ENCODE peak calls at places on chromosomes 7 and 10, in ten cellular contexts. N is sigmoid colon, Y is A549, O is stomach, X is transverse colon, W is esophagus muscularis mucosa, A is ovary, Q is upper lobe of left lung, V is H1, Z is SK-N-SH. H is an unnamed sample.
A peak's percentile ranks its signal among the peaks of the same experiment; 100 is the strongest.

GRCh38 chr10:131314148-131314547 is 2.6 kb upstream of the TCERG1L start:
- DNase-seq in Q (no peak), Z (no peak), V (no peak), X (no peak), O (no peak), A (no peak), W (no peak), Y (no peak), N (no peak), H (no peak)

GRCh38 chr10:109237050-109237449 is 686.3 kb downstream of the XPNPEP1 start:
- DNase-seq in W (no peak), V (no peak), Z (no peak), Q (no peak), Y (no peak), X (no peak), N (no peak), O (no peak), A (no peak), H (no peak)

GRCh38 chr10:97762816-97763215 is 9.0 kb downstream of the SFRP5 start:
- DNase-seq in Q (no peak), A (no peak), W (no peak), O (no peak), V (no peak), Y (no peak), X (no peak), Z (no peak), N (peak; percentile 83), H (no peak)

GRCh38 chr10:21517134-21517982 is 8.1 kb downstream of the SKIDA1 start:
- DNase-seq in Q (peak; percentile 94), Z (peak; percentile 78), O (peak; percentile 38), V (no peak), N (peak; percentile 83), A (peak; percentile 75), X (no peak), W (no peak), Y (peak; percentile 79), H (no peak)

GRCh38 chr7:64099656-64100531 is 54.7 kb downstream of the ZNF727 start:
- DNase-seq in Q (peak; percentile 74), Y (no peak), X (no peak), V (no peak), O (no peak), A (no peak), N (peak; percentile 56), Z (no peak), W (no peak), H (peak; percentile 28)

GRCh38 chr7:84108787-84109186 is 85.8 kb downstream of the SEMA3A start:
- DNase-seq in Y (no peak), Q (no peak), N (no peak), Z (no peak), O (no peak), A (no peak), W (no peak), X (no peak), V (no peak), H (no peak)

GRCh38 chr7:2529161-2530075 is 9.8 kb downstream of the LFNG start:
- DNase-seq in Q (peak; percentile 88), Y (peak; percentile 60), A (no peak), Z (no peak), X (peak; percentile 68), O (peak; percentile 63), V (no peak), W (no peak), N (peak; percentile 88), H (no peak)

GRCh38 chr7:130112078-130112477 is 41.7 kb downstream of the KLHDC10 start:
- DNase-seq in W (no peak), A (no peak), X (no peak), N (no peak), Y (no peak), Q (no peak), V (no peak), Z (no peak), O (no peak), H (no peak)

GRCh38 chr7:125644113-125644512 is 714.5 kb upstream of the POT1 start:
- DNase-seq in Z (peak; percentile 10), V (no peak), N (no peak), W (no peak), A (no peak), O (no peak), X (no peak), Q (no peak), Y (no peak), H (no peak)

GRCh38 chr7:32536585-32536984 is 41.3 kb downstream of the AVL9 start:
- DNase-seq in A (no peak), Z (no peak), O (no peak), Y (peak; percentile 43), Q (no peak), V (no peak), X (no peak), W (no peak), N (no peak), H (no peak)

DNA sequence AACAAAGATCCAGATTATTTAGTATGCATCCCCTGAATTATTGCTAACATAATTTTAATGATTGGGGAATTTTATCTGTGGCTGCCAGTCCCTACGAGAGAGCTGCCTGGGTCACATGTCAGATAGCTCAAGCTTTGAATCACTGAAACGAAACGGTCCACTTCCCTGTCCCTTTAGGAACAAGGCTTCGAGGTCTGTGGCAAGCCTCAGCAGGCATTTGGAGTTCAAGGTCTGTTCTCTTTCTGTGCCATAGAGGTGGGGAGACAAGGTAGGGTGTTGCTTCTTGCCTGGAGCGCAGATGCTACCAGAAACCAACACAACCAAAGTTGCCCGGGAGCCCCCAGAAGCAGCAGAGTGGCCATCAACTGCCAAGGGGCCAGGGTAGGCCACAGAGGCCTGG is 13.9 kb upstream of the SH2D4B start:
- DNase-seq in Z (no peak), W (no peak), Q (no peak), Y (no peak), A (no peak), V (no peak), X (no peak), O (no peak), N (no peak), H (no peak)
- TF ChIP-seq EP300 in Z (no peak), W (no peak), Q (no peak), Y (no peak), A (no peak), V (no peak), X (no peak), O (no peak), N (no peak), H (no peak)

GRCh38 chr7:65722361-65722792 is 150.5 kb upstream of the VKORC1L1 start:
- DNase-seq in Y (peak; percentile 39), N (peak; percentile 70), A (peak; percentile 64), W (no peak), O (peak; percentile 77), Q (no peak), X (peak; percentile 75), V (no peak), Z (peak; percentile 62), H (no peak)
- TF ChIP-seq EP300 in Y (no peak), N (no peak), A (no peak), W (no peak), O (no peak), Q (no peak), X (no peak), V (no peak), Z (no peak), H (no peak)

GRCh38 chr10:14125564-14125963 is 205.2 kb downstream of the FRMD4A start:
- DNase-seq in X (no peak), Q (no peak), Z (no peak), O (peak; percentile 30), N (no peak), V (no peak), A (no peak), Y (no peak), W (no peak), H (no peak)

GRCh38 chr10:14128519-14128918 is 202.2 kb downstream of the FRMD4A start:
- DNase-seq in A (no peak), Z (no peak), Q (no peak), V (no peak), X (no peak), W (no peak), N (no peak), Y (no peak), O (no peak), H (no peak)

GRCh38 chr10:14129770-14130169 is 201.0 kb downstream of the FRMD4A start:
- DNase-seq in N (no peak), V (no peak), Q (no peak), O (no peak), Z (no peak), W (no peak), A (no peak), Y (no peak), X (no peak), H (no peak)

GRCh38 chr10:14124951-14125350 is 205.8 kb downstream of the FRMD4A start:
- DNase-seq in A (no peak), V (no peak), W (no peak), Z (no peak), X (no peak), Y (no peak), O (no peak), Q (no peak), N (no peak), H (no peak)

GRCh38 chr10:14126697-14127440 is 203.9 kb downstream of the FRMD4A start:
- DNase-seq in Q (no peak), Y (no peak), A (no peak), N (no peak), X (no peak), V (no peak), Z (no peak), O (no peak), W (no peak), H (no peak)
- TF ChIP-seq EP300 in Q (no peak), Y (no peak), A (no peak), N (no peak), X (no peak), V (no peak), Z (no peak), O (no peak), W (no peak), H (no peak)

GRCh38 chr10:33276282-33276923 is 58.1 kb downstream of the NRP1 start:
- DNase-seq in Q (no peak), Y (peak; percentile 55), O (no peak), Z (no peak), V (no peak), X (no peak), W (no peak), A (no peak), N (no peak), H (no peak)

GRCh38 chr10:33279791-33280190 is 54.7 kb downstream of the NRP1 start:
- DNase-seq in O (no peak), Y (no peak), N (no peak), A (no peak), X (no peak), V (no peak), W (no peak), Q (no peak), Z (no peak), H (no peak)

GRCh38 chr10:33279276-33279675 is 55.2 kb downstream of the NRP1 start:
- DNase-seq in Q (no peak), V (no peak), N (no peak), A (no peak), W (no peak), X (no peak), O (no peak), Z (no peak), Y (no peak), H (no peak)

GRCh38 chr10:33274096-33274785 is 60.2 kb downstream of the NRP1 start:
- DNase-seq in Q (no peak), W (no peak), Z (no peak), N (no peak), O (no peak), A (no peak), V (no peak), Y (peak; percentile 53), X (no peak), H (no peak)

DNA sequence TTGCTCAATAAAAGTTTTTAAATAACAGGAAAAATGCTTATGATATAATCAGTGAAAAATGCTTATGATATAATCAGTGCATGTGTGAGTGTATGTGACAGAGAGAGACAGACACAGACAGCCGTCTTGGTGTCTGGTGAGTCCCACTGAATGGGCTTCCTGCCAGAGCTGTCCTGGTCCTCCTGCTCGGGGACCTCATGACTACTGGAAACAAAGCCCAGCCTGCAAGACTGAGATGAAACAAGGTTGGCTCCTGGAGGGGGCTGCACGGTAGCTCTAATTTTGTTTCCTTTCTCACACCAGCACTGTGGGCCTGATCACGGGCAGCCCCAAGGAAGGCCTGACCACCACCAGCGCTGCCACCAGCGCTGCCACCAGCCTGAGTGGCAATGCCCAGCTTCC is 57.3 kb downstream of the NRP1 start:
- DNase-seq in A (no peak), Z (peak; percentile 72), N (peak; percentile 80), Y (peak; percentile 66), Q (peak; percentile 39), X (no peak), O (peak; percentile 29), W (no peak), V (no peak), H (no peak)
- TF ChIP-seq EP300 in A (no peak), Z (peak; percentile 71), N (no peak), Y (no peak), Q (no peak), X (no peak), O (no peak), W (no peak), V (no peak), H (no peak)